ENCODE peak calls at places on chromosomes 13 and 19, in six cellular contexts. D, K, J, U, Y and E are unnamed samples.
A peak's percentile ranks its signal among the peaks of the same experiment; 100 is the strongest.

GRCh38 chr19:648305-648704 is 8.6 kb downstream of the FGF22 start:
- DNase-seq in D (no peak), K (no peak), J (no peak), U (no peak), Y (no peak), E (no peak)

GRCh38 chr13:20134732-20135131 is 26.1 kb downstream of the GJA3 start:
- DNase-seq in D (no peak), K (no peak), J (no peak), U (no peak), Y (no peak), E (no peak)

GRCh38 chr13:47179321-47179720 is 282.5 kb upstream of the HTR2A start:
- DNase-seq in D (no peak), K (no peak), J (no peak), U (no peak), Y (no peak), E (no peak)

GRCh38 chr13:108508263-108508662 is 121.1 kb upstream of the MYO16 start:
- DNase-seq in D (no peak), K (no peak), J (peak; percentile 25), U (no peak), Y (no peak), E (no peak)

GRCh38 chr19:42175952-42176648 is 41.4 kb downstream of the DEDD2 start:
- DNase-seq in D (no peak), K (no peak), J (no peak), U (no peak), Y (no peak), E (no peak)

GRCh38 chr13:35549481-35549880 is 73.0 kb upstream of the MAB21L1 start:
- DNase-seq in D (no peak), K (no peak), J (no peak), U (no peak), Y (no peak), E (peak; percentile 67)

GRCh38 chr13:53137777-53138176 is 109.2 kb downstream of the OLFM4 start:
- DNase-seq in D (peak; percentile 44), K (no peak), J (no peak), U (no peak), Y (no peak), E (peak; percentile 13)

GRCh38 chr13:79571147-79571546 is 90.2 kb downstream of the NDFIP2 start:
- DNase-seq in D (no peak), K (no peak), J (no peak), U (no peak), Y (no peak), E (no peak)

GRCh38 chr13:32229443-32229842 is 85.7 kb downstream of the ZAR1L start:
- DNase-seq in D (no peak), K (no peak), J (no peak), U (no peak), Y (no peak), E (no peak)

GRCh38 chr13:36918246-36919060 is 1.6 kb downstream of the SMAD9 start:
- DNase-seq in D (no peak), K (peak; percentile 7), J (no peak), U (no peak), Y (no peak), E (peak; percentile 20)

GRCh38 chr13:45683701-45684100 is 18.4 kb upstream of the CBY2 start:
- DNase-seq in D (no peak), K (no peak), J (no peak), U (no peak), Y (no peak), E (no peak)

GRCh38 chr19:46958542-46958941 is 61.1 kb upstream of the NPAS1 start:
- DNase-seq in D (no peak), K (no peak), J (no peak), U (no peak), Y (no peak), E (peak; percentile 41)

GRCh38 chr13:71831716-71832115 is 35.3 kb downstream of the DACH1 start:
- DNase-seq in D (no peak), K (no peak), J (no peak), U (no peak), Y (no peak), E (no peak)

GRCh38 chr19:36528194-36528920 is at the start of gene ZNF260:
- DNase-seq in D (peak; percentile 98), K (peak; percentile 87), J (peak; percentile 95), U (peak; percentile 97), Y (peak; percentile 92), E (peak; percentile 97)

GRCh38 chr19:54252243-54252642 is 4.8 kb downstream of the LILRB5 start:
- DNase-seq in D (no peak), K (no peak), J (no peak), U (no peak), Y (no peak), E (no peak)

GRCh38 chr19:32809254-32809653 is 60.3 kb downstream of the SLC7A9 start:
- DNase-seq in D (no peak), K (no peak), J (no peak), U (no peak), Y (no peak), E (no peak)

GRCh38 chr13:23436680-23437079 is 3.2 kb upstream of the SACS start:
- DNase-seq in D (no peak), K (no peak), J (no peak), U (no peak), Y (no peak), E (no peak)

GRCh38 chr19:1773173-1773572 is 19.9 kb downstream of the ONECUT3 start:
- DNase-seq in D (no peak), K (no peak), J (no peak), U (no peak), Y (no peak), E (peak; percentile 65)

GRCh38 chr13:79477968-79478367 is 3.0 kb upstream of the NDFIP2 start:
- DNase-seq in D (no peak), K (no peak), J (no peak), U (no peak), Y (no peak), E (no peak)

GRCh38 chr19:1269478-1270167 is 491 bp downstream of the CIRBP start:
- DNase-seq in D (peak; percentile 91), K (peak; percentile 71), J (peak; percentile 89), U (peak; percentile 95), Y (peak; percentile 75), E (peak; percentile 90)

GRCh38 chr19:41753936-41754529 is 1.3 kb upstream of the CEACAM6 start:
- DNase-seq in D (no peak), K (peak; percentile 30), J (peak; percentile 64), U (peak; percentile 70), Y (peak; percentile 27), E (peak; percentile 21)

GRCh38 chr13:94454906-94455305 is 24.6 kb downstream of the DCT start:
- DNase-seq in D (no peak), K (no peak), J (no peak), U (no peak), Y (no peak), E (no peak)

GRCh38 chr19:2582984-2583956 is 107.3 kb downstream of the GADD45B start:
- DNase-seq in D (no peak), K (no peak), J (no peak), U (peak; percentile 16), Y (no peak), E (no peak)

GRCh38 chr13:36981156-36981743 is 17.9 kb downstream of the ALG5 start:
- DNase-seq in D (no peak), K (no peak), J (no peak), U (no peak), Y (no peak), E (peak; percentile 73)

GRCh38 chr19:8501547-8501946 is 893 bp downstream of the PRAM1 start:
- DNase-seq in D (no peak), K (no peak), J (no peak), U (no peak), Y (no peak), E (no peak)

GRCh38 chr19:42028304-42029216 is 34.5 kb upstream of the ATP1A3 start:
- DNase-seq in D (no peak), K (no peak), J (peak; percentile 57), U (no peak), Y (no peak), E (no peak)

GRCh38 chr13:104253063-104253680 is 1187.0 kb upstream of the SLC10A2 start:
- DNase-seq in D (no peak), K (no peak), J (no peak), U (no peak), Y (no peak), E (no peak)

GRCh38 chr13:80084086-80084676 is 256.7 kb downstream of the SPRY2 start:
- DNase-seq in D (no peak), K (no peak), J (no peak), U (no peak), Y (no peak), E (peak; percentile 94)

GRCh38 chr13:31090921-31091624 is 70.6 kb downstream of the HSPH1 start:
- DNase-seq in D (no peak), K (no peak), J (no peak), U (peak; percentile 67), Y (no peak), E (no peak)

GRCh38 chr19:14248578-14249011 is 42.6 kb upstream of the ADGRL1 start:
- DNase-seq in D (peak; percentile 66), K (peak; percentile 50), J (peak; percentile 58), U (no peak), Y (peak; percentile 13), E (no peak)